ENCODE peak calls at places on chromosomes 13 and 19, in ten cellular contexts. N, S, T, Z, J, B, Y, L, R and D are unnamed samples.

GRCh38 chr13:113129921-113130750 is 7.5 kb downstream of the F10 start:
- DNase-seq in N (peak), S (no peak), T (peak), Z (no peak), J (peak), B (no peak), Y (no peak), L (peak), R (no peak), D (no peak)

GRCh38 chr13:51523082-51523518 is 61.2 kb upstream of the WDFY2 start:
- DNase-seq in N (peak), S (no peak), T (no peak), Z (peak), J (peak), B (peak), Y (peak), L (no peak), R (peak), D (no peak)

GRCh38 chr13:78022164-78022877 is 103.7 kb upstream of the EDNRB start:
- DNase-seq in N (peak), S (peak), T (no peak), Z (peak), J (peak), B (no peak), Y (peak), L (no peak), R (peak), D (peak)

GRCh38 chr13:36418022-36418805 is 14.1 kb upstream of the CCNA1 start:
- DNase-seq in N (no peak), S (no peak), T (no peak), Z (peak), J (peak), B (no peak), Y (peak), L (no peak), R (peak), D (no peak)

GRCh38 chr13:35761440-35762252 is 285.2 kb upstream of the MAB21L1 start:
- DNase-seq in N (no peak), S (no peak), T (no peak), Z (no peak), J (no peak), B (no peak), Y (no peak), L (no peak), R (no peak), D (no peak)

GRCh38 chr13:73876323-73876722 is 257.9 kb downstream of the KLF12 start:
- DNase-seq in N (no peak), S (no peak), T (no peak), Z (peak), J (peak), B (no peak), Y (no peak), L (peak), R (no peak), D (no peak)

GRCh38 chr19:18363787-18364186 is 22.2 kb upstream of the GDF15 start:
- DNase-seq in N (no peak), S (no peak), T (no peak), Z (no peak), J (no peak), B (no peak), Y (no peak), L (peak), R (no peak), D (no peak)

GRCh38 chr19:44848805-44849457 is 2.8 kb downstream of the NECTIN2 start:
- DNase-seq in N (no peak), S (no peak), T (no peak), Z (no peak), J (no peak), B (no peak), Y (no peak), L (peak), R (no peak), D (no peak)

GRCh38 chr19:45505151-45505995 is 1.9 kb upstream of the VASP start:
- DNase-seq in N (no peak), S (no peak), T (no peak), Z (no peak), J (peak), B (no peak), Y (no peak), L (no peak), R (peak), D (no peak)

GRCh38 chr19:10773969-10774368 is 56.1 kb downstream of the DNM2 start:
- DNase-seq in N (no peak), S (no peak), T (no peak), Z (no peak), J (no peak), B (no peak), Y (peak), L (no peak), R (no peak), D (no peak)

GRCh38 chr19:43802216-43802951 is at the start of gene LYPD5:
- DNase-seq in N (no peak), S (no peak), T (no peak), Z (no peak), J (no peak), B (no peak), Y (no peak), L (no peak), R (no peak), D (no peak)

GRCh38 chr13:93309886-93310520 is 83.4 kb downstream of the GPC6 start:
- DNase-seq in N (no peak), S (no peak), T (no peak), Z (peak), J (peak), B (no peak), Y (peak), L (no peak), R (no peak), D (no peak)

GRCh38 chr19:12786950-12787349 is 4.3 kb upstream of the JUNB start:
- DNase-seq in N (no peak), S (no peak), T (no peak), Z (no peak), J (no peak), B (no peak), Y (no peak), L (no peak), R (no peak), D (no peak)

GRCh38 chr19:44111910-44112463 is 1.2 kb upstream of the ZNF225 start:
- DNase-seq in N (no peak), S (no peak), T (no peak), Z (peak), J (peak), B (no peak), Y (peak), L (no peak), R (no peak), D (no peak)

GRCh38 chr19:29139227-29139626 is 73.7 kb downstream of the UQCRFS1 start:
- DNase-seq in N (no peak), S (no peak), T (no peak), Z (no peak), J (no peak), B (no peak), Y (no peak), L (no peak), R (no peak), D (no peak)

GRCh38 chr19:32881766-32882165 is 12.2 kb upstream of the SLC7A9 start:
- DNase-seq in N (no peak), S (no peak), T (no peak), Z (no peak), J (no peak), B (no peak), Y (no peak), L (no peak), R (no peak), D (no peak)

GRCh38 chr19:46925548-46925950 is 64.8 kb downstream of the ARHGAP35 start:
- DNase-seq in N (no peak), S (no peak), T (no peak), Z (no peak), J (no peak), B (no peak), Y (peak), L (no peak), R (no peak), D (no peak)

GRCh38 chr19:44608391-44608821 is 5.0 kb upstream of the IGSF23 start:
- DNase-seq in N (no peak), S (no peak), T (no peak), Z (peak), J (peak), B (no peak), Y (peak), L (no peak), R (no peak), D (no peak)

GRCh38 chr19:35490364-35490763 is at the start of gene KRTDAP:
- DNase-seq in N (no peak), S (no peak), T (no peak), Z (no peak), J (no peak), B (no peak), Y (no peak), L (no peak), R (no peak), D (no peak)

GRCh38 chr13:50594276-50594970 is 249.1 kb downstream of the DLEU7 start:
- DNase-seq in N (peak), S (peak), T (no peak), Z (no peak), J (no peak), B (peak), Y (no peak), L (no peak), R (no peak), D (peak)

GRCh38 chr19:5677156-5677555 is 3.2 kb downstream of the MICOS13 start:
- DNase-seq in N (no peak), S (no peak), T (no peak), Z (no peak), J (no peak), B (no peak), Y (no peak), L (no peak), R (no peak), D (no peak)

GRCh38 chr13:74767031-74767430 is 632.8 kb upstream of the KLF12 start:
- DNase-seq in N (no peak), S (no peak), T (no peak), Z (peak), J (peak), B (no peak), Y (peak), L (no peak), R (peak), D (no peak)

GRCh38 chr13:112244061-112244460 is 132.1 kb upstream of the SPACA7 start:
- DNase-seq in N (no peak), S (no peak), T (peak), Z (no peak), J (no peak), B (no peak), Y (no peak), L (no peak), R (no peak), D (no peak)

GRCh38 chr19:4523306-4524110 is 5.2 kb upstream of the PLIN4 start:
- DNase-seq in N (no peak), S (no peak), T (no peak), Z (peak), J (peak), B (peak), Y (no peak), L (peak), R (peak), D (peak)

GRCh38 chr13:79936368-79937136 is 404.4 kb downstream of the SPRY2 start:
- DNase-seq in N (no peak), S (no peak), T (no peak), Z (peak), J (peak), B (no peak), Y (peak), L (no peak), R (peak), D (no peak)

GRCh38 chr13:29948246-29948645 is 97.8 kb upstream of the UBL3 start:
- DNase-seq in N (no peak), S (no peak), T (no peak), Z (peak), J (no peak), B (no peak), Y (no peak), L (no peak), R (peak), D (no peak)